ENCODE peak calls at places on chromosomes 7 and 10, in five cellular contexts. One of them, this sample, is unnamed.

GRCh38 chr7:69790915-69791473 is 192.7 kb downstream of the AUTS2 start:
- DNase-seq in testis: peak; percentile 74
- DNase-seq in OCI-LY7: no peak
- DNase-seq in CD8-positive, alpha-beta memory T cell: no peak
- DNase-seq in A549: no peak
- DNase-seq in this sample: no peak

GRCh38 chr10:34480345-34480744 is 334.8 kb downstream of the PARD3 start:
- DNase-seq in A549: no peak
- DNase-seq in OCI-LY7: no peak
- DNase-seq in CD8-positive, alpha-beta memory T cell: no peak
- DNase-seq in testis: no peak
- DNase-seq in this sample: no peak

GRCh38 chr7:130112078-130112477 is 41.7 kb downstream of the KLHDC10 start:
- DNase-seq in OCI-LY7: no peak
- DNase-seq in CD8-positive, alpha-beta memory T cell: no peak
- DNase-seq in A549: no peak
- DNase-seq in testis: no peak
- DNase-seq in this sample: no peak

GRCh38 chr7:32515890-32516550 is 20.7 kb downstream of the AVL9 start:
- DNase-seq in testis: no peak
- DNase-seq in A549: no peak
- DNase-seq in CD8-positive, alpha-beta memory T cell: no peak
- DNase-seq in OCI-LY7: no peak
- DNase-seq in this sample: no peak

GRCh38 chr10:34723746-34724145 is 91.3 kb downstream of the PARD3 start:
- DNase-seq in OCI-LY7: no peak
- DNase-seq in testis: peak; percentile 46
- DNase-seq in CD8-positive, alpha-beta memory T cell: no peak
- DNase-seq in A549: peak; percentile 54
- DNase-seq in this sample: peak; percentile 82

GRCh38 chr7:115478426-115478825 is 552.1 kb downstream of the TFEC start:
- DNase-seq in CD8-positive, alpha-beta memory T cell: no peak
- DNase-seq in testis: no peak
- DNase-seq in OCI-LY7: no peak
- DNase-seq in A549: no peak
- DNase-seq in this sample: no peak

GRCh38 chr7:116259821-116260440 is 49.6 kb downstream of the TES start:
- DNase-seq in testis: no peak
- DNase-seq in CD8-positive, alpha-beta memory T cell: no peak
- DNase-seq in OCI-LY7: no peak
- DNase-seq in A549: peak; percentile 86
- DNase-seq in this sample: peak; percentile 75

GRCh38 chr10:16673443-16673842 is 143.8 kb downstream of the RSU1 start:
- DNase-seq in A549: no peak
- DNase-seq in OCI-LY7: no peak
- DNase-seq in testis: no peak
- DNase-seq in CD8-positive, alpha-beta memory T cell: no peak
- DNase-seq in this sample: no peak

GRCh38 chr10:97683556-97684357 is 3.3 kb downstream of the AVPI1 start:
- DNase-seq in CD8-positive, alpha-beta memory T cell: no peak
- DNase-seq in OCI-LY7: peak; percentile 14
- DNase-seq in A549: peak; percentile 40
- DNase-seq in testis: peak; percentile 32
- DNase-seq in this sample: peak; percentile 50

GRCh38 chr7:101687791-101688182 is 58.7 kb upstream of the MYL10 start:
- DNase-seq in testis: no peak
- DNase-seq in A549: no peak
- DNase-seq in OCI-LY7: no peak
- DNase-seq in CD8-positive, alpha-beta memory T cell: no peak
- DNase-seq in this sample: no peak

GRCh38 chr10:45532501-45532900 is 140.1 kb downstream of the ZFAND4 start:
- DNase-seq in testis: no peak
- DNase-seq in CD8-positive, alpha-beta memory T cell: no peak
- DNase-seq in OCI-LY7: no peak
- DNase-seq in A549: no peak
- DNase-seq in this sample: no peak

GRCh38 chr10:80090120-80090519 is 11.7 kb downstream of the TMEM254 start:
- DNase-seq in CD8-positive, alpha-beta memory T cell: no peak
- DNase-seq in A549: no peak
- DNase-seq in OCI-LY7: no peak
- DNase-seq in testis: no peak
- DNase-seq in this sample: no peak

GRCh38 chr7:96135241-96135640 is 186.7 kb downstream of the SLC25A13 start:
- DNase-seq in testis: no peak
- DNase-seq in A549: no peak
- DNase-seq in CD8-positive, alpha-beta memory T cell: no peak
- DNase-seq in OCI-LY7: no peak
- DNase-seq in this sample: no peak

GRCh38 chr7:73715648-73716317 is 3.7 kb downstream of the STX1A start:
- DNase-seq in testis: no peak
- DNase-seq in CD8-positive, alpha-beta memory T cell: no peak
- DNase-seq in OCI-LY7: peak; percentile 54
- DNase-seq in A549: peak; percentile 98
- DNase-seq in this sample: peak; percentile 22

DNA sequence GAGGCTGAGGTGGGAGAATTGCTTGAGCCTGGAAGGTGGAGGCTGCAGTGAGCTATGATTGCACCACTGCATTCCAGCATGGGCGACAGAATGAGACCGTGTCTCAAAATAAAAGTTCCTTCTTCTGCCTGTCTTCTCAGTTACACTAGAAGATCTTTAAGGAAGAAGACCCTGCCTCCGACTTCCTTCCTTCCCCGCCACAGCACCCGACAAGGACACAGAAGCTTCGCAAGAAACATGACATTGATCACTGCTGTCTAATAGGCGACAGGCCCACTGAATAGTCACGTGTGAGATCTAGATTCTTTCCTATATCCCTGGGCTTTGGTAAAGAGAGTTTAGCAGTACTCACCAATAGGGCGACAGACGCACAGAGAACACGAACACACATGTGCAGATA is 118.2 kb downstream of the PRPF18 start:
- DNase-seq in OCI-LY7: no peak
- DNase-seq in testis: no peak
- DNase-seq in A549: no peak
- DNase-seq in CD8-positive, alpha-beta memory T cell: no peak
- DNase-seq in this sample: no peak
- H3K4me1 ChIP-seq in OCI-LY7: no peaks in the 10 kb centered on the region
- H3K4me1 ChIP-seq in testis: peaks cover 14% of the 10 kb centered on the region
- H3K4me1 ChIP-seq in A549: peaks cover 19% of the 10 kb centered on the region
- H3K4me1 ChIP-seq in CD8-positive, alpha-beta memory T cell: peaks cover 12% of the 10 kb centered on the region
- H3K4me1 ChIP-seq in this sample: peaks cover 17% of the 10 kb centered on the region

GRCh38 chr10:92849576-92850090 is 1.3 kb downstream of the EXOC6 start:
- DNase-seq in OCI-LY7: no peak
- DNase-seq in CD8-positive, alpha-beta memory T cell: no peak
- DNase-seq in A549: no peak
- DNase-seq in testis: no peak
- DNase-seq in this sample: no peak
- H3K27ac ChIP-seq in OCI-LY7: no peak overlapping the region
- H3K27ac ChIP-seq in CD8-positive, alpha-beta memory T cell: no peak overlapping the region
- H3K27ac ChIP-seq in A549: no peak overlapping the region
- H3K27ac ChIP-seq in testis: no peak overlapping the region
- H3K27ac ChIP-seq in this sample: no peak overlapping the region

GRCh38 chr10:65769828-65770227 is 1156.0 kb upstream of the LRRTM3 start:
- DNase-seq in OCI-LY7: no peak
- DNase-seq in testis: no peak
- DNase-seq in A549: no peak
- DNase-seq in CD8-positive, alpha-beta memory T cell: no peak
- DNase-seq in this sample: no peak

GRCh38 chr10:65765006-65765546 is 1160.8 kb upstream of the LRRTM3 start:
- DNase-seq in OCI-LY7: no peak
- DNase-seq in CD8-positive, alpha-beta memory T cell: no peak
- DNase-seq in testis: no peak
- DNase-seq in A549: no peak
- DNase-seq in this sample: no peak
- H3K4me1 ChIP-seq in OCI-LY7: no peaks in the 10 kb centered on the region
- H3K4me1 ChIP-seq in CD8-positive, alpha-beta memory T cell: no peaks in the 10 kb centered on the region
- H3K4me1 ChIP-seq in testis: no peaks in the 10 kb centered on the region
- H3K4me1 ChIP-seq in A549: no peaks in the 10 kb centered on the region
- H3K4me1 ChIP-seq in this sample: no peaks in the 10 kb centered on the region

GRCh38 chr10:124184208-124184820 is 90.9 kb upstream of the CHST15 start:
- DNase-seq in CD8-positive, alpha-beta memory T cell: no peak
- DNase-seq in A549: no peak
- DNase-seq in OCI-LY7: no peak
- DNase-seq in testis: no peak
- DNase-seq in this sample: no peak
- H3K27ac ChIP-seq in CD8-positive, alpha-beta memory T cell: no peak overlapping the region
- H3K27ac ChIP-seq in A549: no peak overlapping the region
- H3K27ac ChIP-seq in OCI-LY7: no peak overlapping the region
- H3K27ac ChIP-seq in testis: no peak overlapping the region
- H3K27ac ChIP-seq in this sample: no peak overlapping the region

GRCh38 chr10:95840121-95840520 is 67.7 kb upstream of the CC2D2B start:
- DNase-seq in testis: no peak
- DNase-seq in CD8-positive, alpha-beta memory T cell: no peak
- DNase-seq in A549: no peak
- DNase-seq in OCI-LY7: no peak
- DNase-seq in this sample: no peak

GRCh38 chr10:95837368-95837776 is 70.4 kb upstream of the CC2D2B start:
- DNase-seq in CD8-positive, alpha-beta memory T cell: no peak
- DNase-seq in testis: no peak
- DNase-seq in A549: no peak
- DNase-seq in OCI-LY7: no peak
- DNase-seq in this sample: no peak

GRCh38 chr10:95836610-95837367 is 71.0 kb upstream of the CC2D2B start:
- DNase-seq in A549: no peak
- DNase-seq in CD8-positive, alpha-beta memory T cell: no peak
- DNase-seq in OCI-LY7: no peak
- DNase-seq in testis: no peak
- DNase-seq in this sample: no peak

GRCh38 chr10:95835911-95836310 is 71.9 kb upstream of the CC2D2B start:
- DNase-seq in testis: no peak
- DNase-seq in CD8-positive, alpha-beta memory T cell: no peak
- DNase-seq in OCI-LY7: no peak
- DNase-seq in A549: no peak
- DNase-seq in this sample: no peak

DNA sequence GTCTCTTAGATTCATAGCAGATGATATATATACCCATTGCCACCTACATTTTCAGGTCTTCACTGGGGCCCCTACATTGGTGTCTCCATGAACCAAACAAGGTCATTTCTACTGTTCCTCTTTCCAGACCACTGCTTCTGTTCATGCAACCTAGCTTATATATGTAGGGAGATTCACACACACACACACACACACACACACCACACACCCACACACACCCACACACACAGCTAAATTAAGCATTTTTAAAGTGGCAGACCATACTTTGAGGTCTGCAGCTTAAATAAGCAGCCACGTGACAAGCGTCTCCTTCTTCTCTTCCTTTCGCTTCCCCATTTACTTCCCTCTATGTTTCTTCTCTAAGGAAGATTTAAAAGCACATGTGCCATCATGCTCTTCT is 70.0 kb upstream of the CC2D2B start:
- DNase-seq in OCI-LY7: peak; percentile 65
- DNase-seq in CD8-positive, alpha-beta memory T cell: no peak
- DNase-seq in A549: no peak
- DNase-seq in testis: no peak
- DNase-seq in this sample: no peak
- H3K4me1 ChIP-seq in OCI-LY7: peaks cover 47% of the 10 kb centered on the region
- H3K4me1 ChIP-seq in CD8-positive, alpha-beta memory T cell: peaks cover 11% of the 10 kb centered on the region
- H3K4me1 ChIP-seq in A549: no peaks in the 10 kb centered on the region
- H3K4me1 ChIP-seq in testis: no peaks in the 10 kb centered on the region
- H3K4me1 ChIP-seq in this sample: no peaks in the 10 kb centered on the region

GRCh38 chr7:28674359-28674782 is 262.1 kb downstream of the CREB5 start:
- DNase-seq in CD8-positive, alpha-beta memory T cell: no peak
- DNase-seq in testis: no peak
- DNase-seq in OCI-LY7: no peak
- DNase-seq in A549: peak; percentile 15
- DNase-seq in this sample: no peak
- H3K27ac ChIP-seq in CD8-positive, alpha-beta memory T cell: no peak overlapping the region
- H3K27ac ChIP-seq in testis: no peak overlapping the region
- H3K27ac ChIP-seq in OCI-LY7: no peak overlapping the region
- H3K27ac ChIP-seq in A549: no peak overlapping the region
- H3K27ac ChIP-seq in this sample: no peak overlapping the region

GRCh38 chr10:124943301-124944092 is 1.6 kb downstream of the ZRANB1 start:
- DNase-seq in OCI-LY7: no peak
- DNase-seq in CD8-positive, alpha-beta memory T cell: no peak
- DNase-seq in testis: no peak
- DNase-seq in A549: peak; percentile 13
- DNase-seq in this sample: no peak
- H3K4me1 ChIP-seq in OCI-LY7: peaks cover 7% of the 10 kb centered on the region
- H3K4me1 ChIP-seq in CD8-positive, alpha-beta memory T cell: peaks cover 26% of the 10 kb centered on the region
- H3K4me1 ChIP-seq in testis: peaks cover 28% of the 10 kb centered on the region
- H3K4me1 ChIP-seq in A549: peaks cover 22% of the 10 kb centered on the region
- H3K4me1 ChIP-seq in this sample: peaks cover 50% of the 10 kb centered on the region